ENCODE peak calls at places on chromosome 6, in seven cellular contexts. Q is B cell, F is HTR-8/SVneo, D is Panc1, Y is anterior cingulate cortex, M is LNCaP clone FGC, B is EL. K is an unnamed sample.

GRCh38 chr6:131172237-131172636 is 37.0 kb downstream of the AKAP7 start:
- DNase-seq in M (no peak), D (no peak), Y (no peak), B (peak; percentile 38), F (no peak), Q (no peak), K (no peak)

GRCh38 chr6:116096979-116097816 is 3.5 kb upstream of the NT5DC1 start:
- DNase-seq in D (no peak), Q (peak; percentile 23), F (no peak), M (no peak), Y (no peak), B (peak; percentile 7), K (peak; percentile 44)

GRCh38 chr6:53544500-53545308 is at the start of gene GCLC:
- DNase-seq in M (peak; percentile 80), D (peak; percentile 79), B (peak; percentile 95), F (peak; percentile 87), Q (peak; percentile 94), Y (peak; percentile 93), K (peak; percentile 96)

GRCh38 chr6:144870796-144871195 is 585.7 kb downstream of the UTRN start:
- DNase-seq in D (no peak), F (no peak), B (no peak), M (no peak), Y (no peak), Q (no peak), K (no peak)

GRCh38 chr6:169165561-169166300 is 87.9 kb downstream of the THBS2 start:
- DNase-seq in B (no peak), D (no peak), F (no peak), M (no peak), Q (no peak), Y (no peak), K (peak; percentile 57)

GRCh38 chr6:128131566-128131965 is 230.7 kb upstream of the THEMIS start:
- DNase-seq in Q (no peak), M (peak; percentile 2), D (no peak), F (no peak), B (peak; percentile 36), Y (no peak), K (no peak)

GRCh38 chr6:36671687-36672375 is 6.7 kb upstream of the CDKN1A start:
- DNase-seq in D (no peak), F (no peak), B (peak; percentile 58), Q (no peak), M (no peak), Y (no peak), K (no peak)

GRCh38 chr6:25472314-25472713 is 179.7 kb upstream of the SCGN start:
- DNase-seq in Q (no peak), F (no peak), D (no peak), M (no peak), Y (no peak), B (no peak), K (peak; percentile 10)

GRCh38 chr6:163309491-163310026 is 105.0 kb upstream of the QKI start:
- DNase-seq in Q (no peak), B (peak; percentile 64), D (no peak), M (no peak), F (no peak), Y (no peak), K (no peak)

GRCh38 chr6:159094444-159095252 is 49.9 kb upstream of the TAGAP start:
- DNase-seq in Q (peak; percentile 94), Y (no peak), D (no peak), F (no peak), M (no peak), B (no peak), K (no peak)

GRCh38 chr6:137415834-137416190 is 78.4 kb downstream of the OLIG3 start:
- DNase-seq in Q (no peak), Y (no peak), F (no peak), B (no peak), D (no peak), M (no peak), K (no peak)

K was measured in cardiac muscle cell.